ENCODE peak calls at places on chromosomes 1 and 21, in five cellular contexts. O is astrocyte of the spinal cord, E is left ventricle myocardium inferior, B is fibroblast of lung, J is lung. Z is an unnamed sample.

GRCh38 chr1:92409946-92410345 is 76.8 kb downstream of the GFI1 start:
- DNase-seq in O (no peak), E (no peak), J (no peak), B (no peak), Z (no peak)

GRCh38 chr21:42234464-42235241 is 15.7 kb downstream of the ABCG1 start:
- DNase-seq in E (peak), J (peak), O (peak), B (peak), Z (peak)

GRCh38 chr1:110212165-110213142 is 2.3 kb downstream of the KCNC4 start:
- DNase-seq in B (peak), O (no peak), E (no peak), J (peak), Z (no peak)

GRCh38 chr1:215476541-215476940 is 90.6 kb upstream of the KCTD3 start:
- DNase-seq in E (no peak), J (no peak), O (no peak), B (peak), Z (peak)

GRCh38 chr1:38872401-38873026 is 634 bp downstream of the MYCBP start:
- DNase-seq in J (no peak), B (peak), E (no peak), O (peak), Z (peak)

GRCh38 chr1:192477630-192478029 is 97.9 kb upstream of the RGS1 start:
- DNase-seq in O (peak), J (no peak), B (peak), E (no peak), Z (peak)

GRCh38 chr1:234589064-234589765 is 20.8 kb downstream of the IRF2BP2 start:
- DNase-seq in B (peak), J (no peak), O (peak), E (no peak), Z (peak)

GRCh38 chr1:153805042-153805745 is 30.0 kb downstream of the SLC27A3 start:
- DNase-seq in O (peak), J (peak), E (no peak), B (peak), Z (peak)

GRCh38 chr1:78839704-78840277 is 166.7 kb downstream of the ADGRL4 start:
- DNase-seq in B (peak), J (no peak), O (peak), E (no peak), Z (peak)

GRCh38 chr1:89781494-89782126 is 39.2 kb upstream of the LRRC8D start:
- DNase-seq in J (no peak), E (no peak), B (peak), O (no peak), Z (no peak)

GRCh38 chr1:153441238-153441755 is 19.2 kb downstream of the S100A7 start:
- DNase-seq in E (no peak), B (no peak), J (no peak), O (no peak), Z (no peak)

GRCh38 chr1:106517218-106517617 is 539.3 kb upstream of the PRMT6 start:
- DNase-seq in O (no peak), B (peak), E (no peak), J (no peak), Z (no peak)

GRCh38 chr1:155957411-155957915 is 16.0 kb downstream of the RXFP4 start:
- DNase-seq in E (no peak), B (no peak), J (no peak), O (no peak), Z (no peak)

GRCh38 chr1:243917863-243918565 is 68.0 kb upstream of the AKT3 start:
- DNase-seq in O (peak), E (peak), J (no peak), B (peak), Z (no peak)

GRCh38 chr1:197917813-197918646 is 858 bp downstream of the LHX9 start:
- DNase-seq in O (no peak), J (no peak), E (no peak), B (no peak), Z (no peak)

GRCh38 chr1:172449012-172449584 is 5.2 kb upstream of the PIGC start:
- DNase-seq in J (no peak), B (peak), O (no peak), E (no peak), Z (peak)

GRCh38 chr1:67060811-67061218 is 6.9 kb upstream of the SLC35D1 start:
- DNase-seq in E (no peak), B (peak), J (no peak), O (peak), Z (peak)

GRCh38 chr1:41446851-41447610 is 37.5 kb downstream of the EDN2 start:
- DNase-seq in E (no peak), B (no peak), O (no peak), J (no peak), Z (no peak)

GRCh38 chr1:53645690-53646078 is 93.3 kb downstream of the GLIS1 start:
- DNase-seq in O (no peak), E (no peak), J (no peak), B (no peak), Z (no peak)

GRCh38 chr21:38712076-38712475 is 93.7 kb upstream of the ETS2 start:
- DNase-seq in O (peak), E (no peak), B (peak), J (no peak), Z (peak)

GRCh38 chr1:180617769-180618168 is 14.1 kb upstream of the XPR1 start:
- DNase-seq in O (no peak), J (no peak), E (no peak), B (no peak), Z (no peak)

GRCh38 chr1:6949991-6950765 is 164.9 kb downstream of the CAMTA1 start:
- DNase-seq in O (no peak), B (no peak), J (no peak), E (no peak), Z (no peak)

GRCh38 chr1:90564164-90564563 is 152.9 kb downstream of the BARHL2 start:
- DNase-seq in B (no peak), J (no peak), E (no peak), O (no peak), Z (no peak)

GRCh38 chr1:99950486-99950885 is 19.3 kb upstream of the SLC35A3 start:
- DNase-seq in O (no peak), E (no peak), B (no peak), J (no peak), Z (no peak)

GRCh38 chr1:173603056-173603591 is at the start of gene SLC9C2:
- DNase-seq in B (peak), O (peak), E (no peak), J (peak), Z (no peak)

GRCh38 chr1:210477328-210477924 is 148.7 kb downstream of the HHAT start:
- DNase-seq in J (no peak), B (peak), E (no peak), O (peak), Z (peak)

GRCh38 chr1:10623391-10624145 is 148.8 kb downstream of the PEX14 start:
- DNase-seq in J (no peak), B (no peak), E (no peak), O (no peak), Z (no peak)

GRCh38 chr1:225651376-225651871 is 1.5 kb downstream of the ENAH start:
- DNase-seq in B (peak), E (no peak), J (no peak), O (peak), Z (peak)

GRCh38 chr1:196857188-196857587 is 30.7 kb upstream of the CFHR4 start:
- DNase-seq in O (no peak), B (no peak), J (no peak), E (no peak), Z (no peak)

GRCh38 chr1:230286890-230287269 is 139.3 kb downstream of the PGBD5 start:
- DNase-seq in O (no peak), J (no peak), E (no peak), B (no peak), Z (no peak)

GRCh38 chr1:235022341-235023196 is 106.1 kb downstream of the TOMM20 start:
- DNase-seq in E (no peak), J (no peak), B (peak), O (peak), Z (no peak)

GRCh38 chr1:147177611-147178370 is 5.5 kb upstream of the PRKAB2 start:
- DNase-seq in B (peak), J (no peak), E (peak), O (peak), Z (no peak)

GRCh38 chr21:29144736-29145353 is 14.4 kb downstream of the MAP3K7CL start:
- DNase-seq in O (no peak), J (no peak), B (peak), E (no peak), Z (peak)

GRCh38 chr1:206911064-206911663 is 10.6 kb downstream of the FCMR start:
- DNase-seq in E (no peak), J (no peak), B (peak), O (peak), Z (peak)

GRCh38 chr1:93152835-93153234 is 27.4 kb downstream of the TMED5 start:
- DNase-seq in O (no peak), B (no peak), J (no peak), E (no peak), Z (no peak)

GRCh38 chr21:42983102-42983501 is 8.7 kb downstream of the PKNOX1 start:
- DNase-seq in O (peak), J (no peak), E (no peak), B (peak), Z (no peak)

GRCh38 chr1:29052100-29052499 is 71.6 kb downstream of the TMEM200B start:
- DNase-seq in B (no peak), E (no peak), O (no peak), J (no peak), Z (no peak)

GRCh38 chr1:200035397-200035955 is 8.0 kb downstream of the NR5A2 start:
- DNase-seq in J (no peak), B (no peak), O (no peak), E (no peak), Z (no peak)
- H3K4me3 ChIP-seq in J (no peak), B (no peak), O (no peak), E (peak), Z (no peak)

DNA sequence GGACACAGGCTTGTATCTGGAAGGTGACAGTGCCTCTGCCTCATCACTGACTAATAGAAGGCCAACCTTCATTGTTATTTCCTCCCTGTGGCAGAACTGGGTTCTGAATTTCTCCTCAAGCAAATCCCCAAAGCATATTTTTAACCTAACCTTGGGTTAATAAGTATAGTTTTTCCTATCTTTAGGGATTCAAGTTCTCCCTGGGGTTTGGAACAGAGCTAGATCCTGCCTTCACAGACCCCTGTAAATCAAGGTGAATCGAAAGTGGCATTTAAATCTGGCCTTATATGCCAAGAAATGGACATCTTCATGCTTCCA is 4.4 kb upstream of the CHI3L2 start:
- DNase-seq in B (no peak), E (no peak), J (no peak), O (no peak), Z (no peak)
- TF ChIP-seq CTCF in B (no peak), E (no peak), J (no peak), O (no peak), Z (no peak)

GRCh38 chr1:201916649-201917249 is 28.1 kb downstream of the SHISA4 start:
- DNase-seq in E (peak), O (peak), J (peak), B (peak), Z (peak)
- H3K4me3 ChIP-seq in E (no peak), O (no peak), J (no peak), B (no peak), Z (no peak)

GRCh38 chr1:227926216-227926791 is 21.4 kb downstream of the WNT9A start:
- DNase-seq in B (no peak), J (no peak), O (no peak), E (no peak), Z (no peak)

GRCh38 chr1:227925582-227926198 is 22.0 kb downstream of the WNT9A start:
- DNase-seq in B (no peak), E (no peak), O (no peak), J (no peak), Z (no peak)

GRCh38 chr1:227927971-227928741 is 19.6 kb downstream of the WNT9A start:
- DNase-seq in B (no peak), J (no peak), O (no peak), E (no peak), Z (no peak)

GRCh38 chr1:227928811-227929375 is 18.8 kb downstream of the WNT9A start:
- DNase-seq in J (no peak), O (no peak), B (no peak), E (no peak), Z (no peak)

GRCh38 chr1:227926896-227927885 is 20.5 kb downstream of the WNT9A start:
- DNase-seq in B (no peak), O (no peak), E (no peak), J (no peak), Z (no peak)
- TF ChIP-seq CTCF in B (no peak), O (no peak), E (no peak), J (no peak), Z (no peak)

DNA sequence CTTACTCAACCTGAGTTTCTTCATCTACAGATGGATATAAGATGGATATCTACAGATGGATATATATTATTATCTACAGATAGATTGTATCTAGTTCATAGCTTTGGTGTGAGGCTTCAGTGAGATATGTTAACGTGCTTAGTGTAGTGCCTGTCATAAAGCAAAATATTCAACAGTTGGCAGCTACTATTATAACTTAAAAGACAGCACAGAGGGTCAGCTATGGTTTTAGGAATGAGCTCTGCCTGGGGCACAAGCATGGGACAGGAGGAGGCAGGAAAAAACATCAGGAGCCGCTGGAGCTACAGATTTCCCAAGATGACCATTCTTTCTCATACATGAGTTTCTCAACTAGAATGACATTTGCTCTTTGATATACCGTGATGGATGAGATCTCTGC is 1.3 kb upstream of the CYB5R1 start:
- DNase-seq in B (no peak), O (no peak), E (no peak), J (no peak), Z (no peak)
- H3K4me3 ChIP-seq in B (no peak), O (no peak), E (peak), J (no peak), Z (no peak)

DNA sequence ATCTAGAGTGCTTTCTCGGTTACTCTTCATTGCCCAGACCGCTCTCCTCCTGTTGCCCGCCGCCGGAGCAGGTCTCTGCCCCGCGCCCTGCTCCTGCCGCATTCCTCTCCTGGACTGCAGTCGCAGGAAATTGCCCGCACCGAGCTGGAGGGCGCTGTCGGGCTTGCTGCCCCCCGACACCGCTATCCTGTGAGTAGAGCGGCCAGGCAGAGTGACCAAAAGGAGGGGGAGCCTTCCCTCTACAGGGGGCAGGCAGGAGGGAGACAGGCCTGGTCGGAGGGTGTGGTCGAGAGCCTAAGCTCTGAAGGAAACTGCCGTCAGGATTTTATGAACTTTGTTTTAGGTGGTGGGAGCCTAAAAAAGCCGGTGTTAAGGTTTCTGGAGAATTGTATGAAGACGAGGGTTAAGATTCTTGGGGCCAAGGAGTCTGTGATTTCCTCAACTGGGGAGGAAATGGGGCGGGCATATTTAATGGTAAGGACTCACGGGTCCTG is 506 bp downstream of the LRIG2 start:
- DNase-seq in B (peak), E (peak), J (peak), O (peak), Z (peak)
- TF ChIP-seq CTCF in B (peak), E (no peak), J (peak), O (peak), Z (peak)

GRCh38 chr1:64540265-64540791 is 70.4 kb downstream of the CACHD1 start:
- DNase-seq in O (peak), B (peak), E (no peak), J (no peak), Z (peak)
- H3K4me3 ChIP-seq in O (peak), B (peak), E (peak), J (no peak), Z (no peak)

GRCh38 chr1:17741052-17741451 is 14.1 kb upstream of the ACTL8 start:
- DNase-seq in E (no peak), B (no peak), J (no peak), O (no peak), Z (no peak)
- TF ChIP-seq CTCF in E (no peak), B (no peak), J (no peak), O (peak), Z (no peak)

GRCh38 chr1:204313675-204314074 is 46.1 kb downstream of the PLEKHA6 start:
- DNase-seq in B (no peak), O (no peak), J (no peak), E (no peak), Z (no peak)
- H3K4me3 ChIP-seq in B (no peak), O (no peak), J (no peak), E (no peak), Z (peak)

GRCh38 chr1:42926235-42926869 is 32.3 kb downstream of the SLC2A1 start:
- DNase-seq in J (no peak), B (no peak), O (no peak), E (no peak), Z (no peak)

GRCh38 chr1:42925132-42925769 is 33.4 kb downstream of the SLC2A1 start:
- DNase-seq in E (no peak), J (no peak), O (no peak), B (no peak), Z (peak)

GRCh38 chr1:42922687-42923366 is 35.8 kb downstream of the SLC2A1 start:
- DNase-seq in B (peak), E (no peak), J (peak), O (peak), Z (peak)

GRCh38 chr1:42923367-42924248 is 35.1 kb downstream of the SLC2A1 start:
- DNase-seq in E (no peak), B (no peak), O (no peak), J (no peak), Z (no peak)

GRCh38 chr1:42924249-42925131 is 34.2 kb downstream of the SLC2A1 start:
- DNase-seq in O (peak), E (peak), J (peak), B (peak), Z (peak)
- TF ChIP-seq CTCF in O (peak), E (peak), J (no peak), B (no peak), Z (peak)

Z was measured in epithelial cell of esophagus.